ENCODE peak calls at places on chromosome 3, in seven cellular contexts. F, O, N, W, C, G and P are unnamed samples.

GRCh38 chr3:37453393-37454391 is 279.3 kb upstream of the LRRFIP2 start:
- DNase-seq in N (peak), G (no peak), O (peak), F (no peak), C (no peak), W (no peak), P (peak)

GRCh38 chr3:177491301-177492031 is 294.2 kb upstream of the TBL1XR1 start:
- DNase-seq in F (no peak), G (no peak), N (peak), C (no peak), W (no peak), O (peak), P (peak)

GRCh38 chr3:69716119-69716518 is 23.1 kb upstream of the MITF start:
- DNase-seq in G (no peak), N (no peak), W (no peak), O (no peak), F (no peak), C (no peak), P (no peak)

GRCh38 chr3:37814547-37814946 is 47.1 kb upstream of the CTDSPL start:
- DNase-seq in W (peak), C (no peak), O (no peak), G (no peak), N (peak), F (no peak), P (peak)

GRCh38 chr3:188037116-188037718 is 116.7 kb upstream of the LPP start:
- DNase-seq in O (no peak), N (peak), F (no peak), C (no peak), G (no peak), W (peak), P (peak)

GRCh38 chr3:151327571-151328198 is 1.7 kb downstream of the P2RY13 start:
- DNase-seq in O (no peak), F (no peak), G (no peak), W (peak), N (peak), C (no peak), P (peak)

GRCh38 chr3:47324278-47324865 is 41.6 kb downstream of the KLHL18 start:
- DNase-seq in G (peak), F (peak), C (no peak), O (peak), N (peak), W (peak), P (peak)

GRCh38 chr3:188043891-188044290 is 110.1 kb upstream of the LPP start:
- DNase-seq in F (no peak), W (no peak), N (no peak), C (no peak), G (no peak), O (no peak), P (no peak)

GRCh38 chr3:125110016-125110875 is 54.4 kb upstream of the HEG1 start:
- DNase-seq in F (no peak), G (peak), W (peak), N (peak), O (no peak), C (no peak), P (peak)